ENCODE peak calls at places on chromosomes 13 and 19, in six cellular contexts. X is heart right ventricle, Y is astrocyte, U is cardiac muscle cell, M is uterus, V is psoas muscle. C is an unnamed sample.

GRCh38 chr19:43519436-43520088 is 7.4 kb downstream of the ETHE1 start:
- DNase-seq in X (peak; percentile 69), Y (peak; percentile 89), U (peak; percentile 93), M (peak; percentile 76), V (peak; percentile 72), C (peak; percentile 96)

GRCh38 chr19:5974721-5975387 is 3.1 kb downstream of the RANBP3 start:
- DNase-seq in X (no peak), Y (no peak), U (no peak), M (no peak), V (no peak), C (no peak)

GRCh38 chr13:45086484-45086883 is 33.8 kb upstream of the GTF2F2 start:
- DNase-seq in X (no peak), Y (peak; percentile 71), U (peak; percentile 25), M (no peak), V (no peak), C (no peak)

GRCh38 chr13:108269601-108270328 is at the start of gene TNFSF13B:
- DNase-seq in X (peak; percentile 11), Y (no peak), U (peak; percentile 61), M (no peak), V (peak; percentile 24), C (peak; percentile 75)

GRCh38 chr19:12664406-12665280 is 1.9 kb downstream of the MAN2B1 start:
- DNase-seq in X (no peak), Y (no peak), U (no peak), M (no peak), V (no peak), C (no peak)

GRCh38 chr19:10230155-10230903 is 802 bp downstream of the S1PR2 start:
- DNase-seq in X (peak; percentile 52), Y (no peak), U (peak; percentile 75), M (peak; percentile 80), V (peak; percentile 56), C (peak; percentile 81)

GRCh38 chr19:38993271-38993670 is 17.7 kb upstream of the FBXO17 start:
- DNase-seq in X (no peak), Y (peak; percentile 74), U (peak; percentile 68), M (no peak), V (no peak), C (peak; percentile 28)

GRCh38 chr13:113452942-113453901 is at the start of gene ADPRHL1:
- DNase-seq in X (peak; percentile 78), Y (no peak), U (no peak), M (no peak), V (peak; percentile 71), C (no peak)

GRCh38 chr13:108267338-108267737 is 2.2 kb upstream of the TNFSF13B start:
- DNase-seq in X (no peak), Y (no peak), U (no peak), M (no peak), V (no peak), C (no peak)

GRCh38 chr13:37515226-37515625 is 83.3 kb downstream of the POSTN start:
- DNase-seq in X (no peak), Y (no peak), U (no peak), M (no peak), V (no peak), C (no peak)

GRCh38 chr13:110396913-110397379 is 89.9 kb downstream of the COL4A2 start:
- DNase-seq in X (peak; percentile 83), Y (peak; percentile 100), U (peak; percentile 100), M (peak; percentile 94), V (peak; percentile 89), C (peak; percentile 99)

GRCh38 chr13:51769455-51770127 is 34.4 kb downstream of the DHRS12 start:
- DNase-seq in X (no peak), Y (no peak), U (peak; percentile 48), M (peak; percentile 84), V (peak; percentile 69), C (peak; percentile 28)

GRCh38 chr13:57716295-57716694 is 84.8 kb downstream of the PCDH17 start:
- DNase-seq in X (no peak), Y (no peak), U (no peak), M (no peak), V (no peak), C (no peak)

GRCh38 chr13:89982406-89983085 is 1364.9 kb upstream of the MIR17HG start:
- DNase-seq in X (no peak), Y (peak; percentile 46), U (peak; percentile 65), M (no peak), V (no peak), C (peak; percentile 29)

GRCh38 chr13:41017153-41017552 is 2.0 kb downstream of the ELF1 start:
- DNase-seq in X (no peak), Y (no peak), U (no peak), M (no peak), V (no peak), C (no peak)

GRCh38 chr19:35487821-35488220 is 2.4 kb downstream of the KRTDAP start:
- DNase-seq in X (no peak), Y (no peak), U (no peak), M (no peak), V (no peak), C (no peak)

GRCh38 chr13:41622545-41623429 is 165.4 kb downstream of the RGCC start:
- DNase-seq in X (no peak), Y (peak; percentile 43), U (peak; percentile 38), M (no peak), V (no peak), C (peak; percentile 43)

GRCh38 chr13:33873251-33873908 is 55.4 kb downstream of the RFC3 start:
- DNase-seq in X (no peak), Y (no peak), U (no peak), M (no peak), V (no peak), C (no peak)

GRCh38 chr13:77022341-77022740 is 4.6 kb downstream of the FBXL3 start:
- DNase-seq in X (no peak), Y (no peak), U (peak; percentile 54), M (no peak), V (no peak), C (peak; percentile 55)

GRCh38 chr13:24131749-24132148 is 28.8 kb upstream of the SPATA13 start:
- DNase-seq in X (no peak), Y (no peak), U (no peak), M (no peak), V (no peak), C (no peak)

GRCh38 chr19:33499671-33500506 is 21.7 kb downstream of the PEPD start:
- DNase-seq in X (no peak), Y (no peak), U (no peak), M (no peak), V (no peak), C (no peak)

GRCh38 chr13:98142427-98143156 is at the start of gene FARP1:
- DNase-seq in X (peak; percentile 73), Y (peak; percentile 41), U (peak; percentile 72), M (peak; percentile 78), V (peak; percentile 76), C (peak; percentile 87)

GRCh38 chr13:83340170-83340569 is 542.1 kb downstream of the SLITRK1 start:
- DNase-seq in X (no peak), Y (no peak), U (no peak), M (no peak), V (no peak), C (no peak)
- H3K4me3 ChIP-seq in X (no peak overlapping the region), Y (no peak overlapping the region), U (no peak overlapping the region), M (no peak overlapping the region), V (no peak overlapping the region), C (no peak overlapping the region)

GRCh38 chr19:54561840-54562239 is 11.8 kb upstream of the LILRA2 start:
- DNase-seq in X (no peak), Y (no peak), U (no peak), M (no peak), V (no peak), C (no peak)
- H3K9me3 ChIP-seq in X (no peaks in the 10 kb centered on the region), Y (no peaks in the 10 kb centered on the region), U (no peaks in the 10 kb centered on the region), M (no peaks in the 10 kb centered on the region), V (peaks cover 5% of the 10 kb centered on the region), C (no peaks in the 10 kb centered on the region)

GRCh38 chr19:19201697-19202630 is 1.2 kb downstream of the NR2C2AP start:
- DNase-seq in X (no peak), Y (no peak), U (no peak), M (no peak), V (no peak), C (no peak)
- H3K4me3 ChIP-seq in X (peak overlapping the region; percentile 62), Y (peak overlapping the region; percentile 66), U (no peak overlapping the region), M (peak overlapping the region; percentile 52), V (peak overlapping the region; percentile 80), C (peak overlapping the region; percentile 90)

GRCh38 chr13:106753241-106753640 is 185.3 kb upstream of the ARGLU1 start:
- DNase-seq in X (peak; percentile 47), Y (no peak), U (no peak), M (no peak), V (no peak), C (no peak)
- H3K9me3 ChIP-seq in X (no peaks in the 10 kb centered on the region), Y (no peaks in the 10 kb centered on the region), U (no peaks in the 10 kb centered on the region), M (no peaks in the 10 kb centered on the region), V (no peaks in the 10 kb centered on the region), C (no peaks in the 10 kb centered on the region)

GRCh38 chr13:96994030-96994848 is at the start of gene OXGR1:
- DNase-seq in X (no peak), Y (no peak), U (no peak), M (no peak), V (peak; percentile 15), C (peak; percentile 15)
- H3K4me3 ChIP-seq in X (peak within 1 kb of the TSS; percentile 55), Y (peak within 1 kb of the TSS; percentile 52), U (peak within 1 kb of the TSS; percentile 30), M (peak within 1 kb of the TSS; percentile 37), V (peak within 1 kb of the TSS; percentile 63), C (no peak within 1 kb of the TSS)

GRCh38 chr19:57686727-57687126 is 5.0 kb downstream of the ZNF551 start:
- DNase-seq in X (no peak), Y (no peak), U (no peak), M (no peak), V (no peak), C (no peak)
- H3K9me3 ChIP-seq in X (peaks cover 29% of the 10 kb centered on the region), Y (peaks cover 64% of the 10 kb centered on the region), U (no peaks in the 10 kb centered on the region), M (peaks cover 86% of the 10 kb centered on the region), V (peaks cover 83% of the 10 kb centered on the region), C (peaks cover 65% of the 10 kb centered on the region)

GRCh38 chr13:30736921-30737320 is 1.6 kb downstream of the ALOX5AP start:
- DNase-seq in X (no peak), Y (no peak), U (no peak), M (no peak), V (no peak), C (no peak)
- H3K4me3 ChIP-seq in X (peak overlapping the region; percentile 19), Y (no peak overlapping the region), U (no peak overlapping the region), M (no peak overlapping the region), V (no peak overlapping the region), C (no peak overlapping the region)

DNA sequence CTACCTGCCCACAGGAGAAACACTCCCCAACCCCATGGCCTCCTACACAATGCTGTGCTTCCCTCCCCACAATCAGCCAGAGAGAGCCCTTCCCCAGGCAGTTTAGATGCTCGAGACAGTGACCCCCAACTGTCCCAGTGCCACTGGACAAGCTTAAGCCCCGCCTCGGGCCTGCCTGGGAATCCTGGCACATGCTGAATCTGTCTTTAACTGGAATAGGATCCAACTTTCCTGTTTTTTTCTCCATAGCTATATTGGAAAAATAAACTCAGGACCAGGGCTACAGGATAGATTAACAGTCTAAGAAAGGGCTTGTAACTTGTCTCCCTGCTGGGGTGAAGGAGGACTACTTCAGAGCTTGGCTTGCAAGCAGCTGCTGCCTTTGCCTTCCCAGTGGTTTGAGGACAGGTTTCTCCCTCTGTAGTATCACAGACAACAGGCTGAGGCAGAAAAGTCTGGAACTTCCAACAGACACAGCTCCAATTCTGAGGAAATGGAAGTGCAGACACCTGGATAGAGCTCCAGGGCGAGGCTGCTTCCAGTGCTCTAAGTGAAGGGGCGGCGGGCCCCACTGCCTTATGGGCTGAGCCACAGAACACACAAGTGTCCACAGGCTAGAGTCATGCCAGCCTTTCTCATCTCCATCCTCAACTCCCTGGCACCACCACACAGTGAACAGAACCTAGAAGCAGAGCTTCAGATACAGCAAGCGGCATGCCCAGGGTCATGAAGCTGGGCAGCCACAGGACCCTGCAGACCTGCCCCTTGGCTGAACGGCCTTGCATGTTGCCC is 228.3 kb downstream of the TUBA3C start:
- DNase-seq in X (no peak), Y (no peak), U (no peak), M (no peak), V (no peak), C (no peak)
- H3K9me3 ChIP-seq in X (peaks cover 1% of the 10 kb centered on the region), Y (peaks cover 32% of the 10 kb centered on the region), U (no peaks in the 10 kb centered on the region), M (no peaks in the 10 kb centered on the region), V (no peaks in the 10 kb centered on the region), C (peaks cover 2% of the 10 kb centered on the region)